ENCODE peak calls at places on chromosome 5, in ten cellular contexts. Y is stomach, F is ovary, E is transverse colon, G is sigmoid colon, P is esophagus muscularis mucosa, Z is A549, Q is GM12878, X is tibial nerve, D is H1. J is an unnamed sample.

GRCh38 chr5:91345466-91345865 is 37.7 kb downstream of the ARRDC3 start:
- DNase-seq in Y (no peak), F (no peak), E (no peak), G (no peak), P (no peak), Z (no peak), Q (no peak), X (no peak), D (no peak), J (no peak)

GRCh38 chr5:28779161-28779754 is 1740.9 kb upstream of the CDH9 start:
- DNase-seq in Y (no peak), F (no peak), E (no peak), G (no peak), P (no peak), Z (peak; percentile 5), Q (no peak), X (no peak), D (no peak), J (no peak)

GRCh38 chr5:146446861-146447733 is at the start of gene TCERG1:
- DNase-seq in Y (peak; percentile 100), F (peak; percentile 99), E (peak; percentile 99), G (peak; percentile 100), P (peak; percentile 100), Z (peak; percentile 81), Q (peak; percentile 98), X (peak; percentile 100), D (peak; percentile 94), J (peak; percentile 92)

GRCh38 chr5:129496875-129497274 is 36.8 kb downstream of the ADAMTS19 start:
- DNase-seq in Y (no peak), F (no peak), E (no peak), G (no peak), P (no peak), Z (no peak), Q (no peak), X (no peak), D (no peak), J (no peak)

GRCh38 chr5:107668933-107669542 is 1.7 kb downstream of the EFNA5 start:
- DNase-seq in Y (peak; percentile 31), F (no peak), E (peak; percentile 10), G (no peak), P (no peak), Z (peak; percentile 14), Q (no peak), X (no peak), D (no peak), J (no peak)

GRCh38 chr5:1515921-1516571 is 7.7 kb downstream of the LPCAT1 start:
- DNase-seq in Y (peak; percentile 17), F (peak; percentile 4), E (peak; percentile 5), G (peak; percentile 61), P (no peak), Z (peak; percentile 93), Q (no peak), X (no peak), D (peak; percentile 61), J (peak; percentile 65)

GRCh38 chr5:172173771-172174170 is 14.3 kb downstream of the STK10 start:
- DNase-seq in Y (no peak), F (no peak), E (no peak), G (no peak), P (no peak), Z (no peak), Q (no peak), X (no peak), D (no peak), J (no peak)

GRCh38 chr5:95162231-95162992 is 122.5 kb downstream of the MCTP1 start:
- DNase-seq in Y (no peak), F (no peak), E (no peak), G (no peak), P (no peak), Z (no peak), Q (no peak), X (no peak), D (no peak), J (no peak)

GRCh38 chr5:181042036-181042435 is 2.0 kb downstream of the BTNL9 start:
- DNase-seq in Y (no peak), F (no peak), E (no peak), G (no peak), P (no peak), Z (no peak), Q (no peak), X (no peak), D (no peak), J (no peak)

GRCh38 chr5:181041043-181041442 is 977 bp downstream of the BTNL9 start:
- DNase-seq in Y (no peak), F (no peak), E (no peak), G (no peak), P (peak; percentile 88), Z (no peak), Q (no peak), X (no peak), D (no peak), J (no peak)

GRCh38 chr5:181042722-181043121 is 2.7 kb downstream of the BTNL9 start:
- DNase-seq in Y (no peak), F (no peak), E (no peak), G (no peak), P (no peak), Z (no peak), Q (no peak), X (no peak), D (no peak), J (no peak)

GRCh38 chr5:181039471-181039870 is 595 bp upstream of the BTNL9 start:
- DNase-seq in Y (no peak), F (no peak), E (no peak), G (no peak), P (peak; percentile 87), Z (no peak), Q (no peak), X (no peak), D (no peak), J (no peak)

DNA sequence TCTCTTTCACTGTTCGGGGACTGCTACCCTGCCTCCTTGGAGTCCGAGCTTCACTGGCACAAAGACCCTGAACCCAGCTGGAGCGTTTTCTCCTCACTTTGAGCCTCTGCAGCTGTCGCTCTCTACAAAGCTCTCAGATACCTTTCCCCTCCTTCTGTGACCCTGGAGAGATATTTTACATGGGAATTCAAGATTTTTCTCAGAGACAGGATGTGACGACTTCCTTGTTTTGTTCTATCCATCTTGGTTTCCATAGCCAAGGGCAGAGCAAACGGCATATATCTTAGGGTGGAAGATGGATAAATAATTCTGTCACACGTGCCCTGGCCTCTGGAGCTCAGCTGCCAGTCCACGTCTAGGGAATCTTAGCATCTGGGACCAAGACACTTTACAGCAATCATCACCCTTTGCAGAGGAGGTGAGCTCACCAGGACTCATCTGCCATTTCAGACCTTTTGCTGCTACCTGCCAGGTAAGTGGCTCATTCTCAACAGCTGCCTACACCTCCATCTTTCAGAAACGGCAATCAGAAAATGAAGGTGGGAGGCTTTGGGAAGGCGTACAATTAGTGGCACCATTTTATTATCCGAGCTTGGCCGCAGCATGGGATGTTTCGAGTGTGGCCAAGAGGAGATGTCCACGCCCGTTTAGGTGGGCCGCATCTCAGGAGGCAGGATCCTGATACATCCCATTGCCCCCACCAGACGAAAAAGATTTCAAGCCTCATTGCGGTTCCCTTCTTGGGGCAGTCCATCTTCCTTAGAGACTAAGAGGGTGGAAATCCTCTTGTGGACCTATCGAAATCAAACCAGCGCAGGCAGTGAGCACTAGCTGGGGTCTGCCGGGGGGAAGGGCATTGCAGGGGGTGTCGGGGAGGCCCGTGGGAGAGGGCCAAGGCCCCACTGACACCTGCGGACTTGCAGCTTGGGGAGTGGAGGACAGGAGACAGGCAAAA is at the start of gene BTNL9:
- DNase-seq in Y (no peak), F (no peak), E (no peak), G (no peak), P (peak; percentile 87), Z (no peak), Q (no peak), X (no peak), D (no peak), J (no peak)
- TF ChIP-seq POLR2A in Y (no peak), F (no peak), E (no peak), G (no peak), P (no peak), Z (no peak), Q (no peak), X (no peak), D (no peak), J (no peak)

GRCh38 chr5:113869611-113870010 is 356.1 kb downstream of the YTHDC2 start:
- DNase-seq in Y (no peak), F (no peak), E (no peak), G (no peak), P (no peak), Z (no peak), Q (no peak), X (no peak), D (no peak), J (no peak)

GRCh38 chr5:113871972-113872371 is 358.5 kb downstream of the YTHDC2 start:
- DNase-seq in Y (no peak), F (no peak), E (no peak), G (no peak), P (no peak), Z (no peak), Q (no peak), X (no peak), D (no peak), J (no peak)

GRCh38 chr5:113864437-113864836 is 350.9 kb downstream of the YTHDC2 start:
- DNase-seq in Y (no peak), F (no peak), E (no peak), G (no peak), P (no peak), Z (no peak), Q (no peak), X (no peak), D (no peak), J (no peak)

DNA sequence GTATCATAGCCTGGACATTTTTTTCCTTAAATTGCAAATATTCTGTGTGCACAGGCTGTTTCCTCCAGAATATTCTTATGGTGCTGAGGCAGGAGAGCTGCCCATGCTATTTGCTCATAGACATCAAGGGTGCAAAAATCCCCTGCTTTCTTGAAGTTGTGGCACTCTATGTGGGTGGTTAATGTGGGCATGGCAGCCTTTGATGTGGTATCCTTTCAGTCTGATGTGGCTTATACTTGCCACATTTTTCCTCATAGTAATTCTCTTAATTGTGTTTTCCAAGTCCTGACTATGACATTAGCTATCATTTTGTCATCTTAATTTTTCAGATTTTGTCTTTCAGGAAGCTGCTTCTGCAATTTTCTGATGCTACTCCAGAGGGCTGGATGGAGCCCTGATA is 353.3 kb downstream of the YTHDC2 start:
- DNase-seq in Y (no peak), F (no peak), E (no peak), G (no peak), P (no peak), Z (no peak), Q (no peak), X (no peak), D (no peak), J (no peak)
- H3K4me3 ChIP-seq in Y (no peak overlapping the region), F (no peak overlapping the region), E (no peak overlapping the region), G (no peak overlapping the region), P (no peak overlapping the region), Z (no peak overlapping the region), Q (no peak overlapping the region), X (no peak overlapping the region), D (no peak overlapping the region), J (no peak overlapping the region)

GRCh38 chr5:174251305-174251704 is 205.8 kb downstream of the NSG2 start:
- DNase-seq in Y (no peak), F (no peak), E (no peak), G (no peak), P (no peak), Z (no peak), Q (no peak), X (no peak), D (no peak), J (no peak)

GRCh38 chr5:174246743-174247142 is 201.2 kb downstream of the NSG2 start:
- DNase-seq in Y (no peak), F (no peak), E (no peak), G (no peak), P (no peak), Z (no peak), Q (no peak), X (no peak), D (no peak), J (no peak)

GRCh38 chr5:174243904-174244303 is 198.4 kb downstream of the NSG2 start:
- DNase-seq in Y (no peak), F (no peak), E (no peak), G (no peak), P (no peak), Z (no peak), Q (no peak), X (no peak), D (no peak), J (no peak)

GRCh38 chr5:174245506-174245905 is 200.0 kb downstream of the NSG2 start:
- DNase-seq in Y (no peak), F (no peak), E (no peak), G (no peak), P (no peak), Z (no peak), Q (no peak), X (no peak), D (no peak), J (no peak)

DNA sequence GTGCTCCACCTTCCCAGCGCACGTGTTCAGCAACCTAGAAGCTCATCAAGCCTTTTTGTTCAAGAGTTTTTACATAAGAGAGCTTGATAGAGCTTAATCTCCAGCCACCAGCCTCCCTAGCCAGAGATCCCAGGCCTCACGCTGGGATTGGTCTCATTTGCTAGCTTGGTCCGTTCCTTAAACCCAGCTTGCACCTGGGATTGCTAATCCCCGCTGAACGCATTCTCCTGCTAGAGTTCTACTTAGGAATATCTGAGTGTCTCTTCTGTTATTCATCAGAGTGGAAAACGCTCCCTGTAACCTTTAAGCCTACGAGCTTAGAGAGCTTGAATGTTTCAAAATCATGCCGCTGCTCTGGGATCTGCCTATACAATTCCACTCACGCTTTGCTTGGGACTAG is 201.7 kb downstream of the NSG2 start:
- DNase-seq in Y (no peak), F (no peak), E (no peak), G (no peak), P (peak; percentile 79), Z (no peak), Q (no peak), X (no peak), D (no peak), J (no peak)
- TF ChIP-seq EP300 in Y (no peak), F (no peak), E (no peak), G (no peak), P (no peak), Z (no peak), Q (no peak), X (no peak), D (no peak), J (no peak)

DNA sequence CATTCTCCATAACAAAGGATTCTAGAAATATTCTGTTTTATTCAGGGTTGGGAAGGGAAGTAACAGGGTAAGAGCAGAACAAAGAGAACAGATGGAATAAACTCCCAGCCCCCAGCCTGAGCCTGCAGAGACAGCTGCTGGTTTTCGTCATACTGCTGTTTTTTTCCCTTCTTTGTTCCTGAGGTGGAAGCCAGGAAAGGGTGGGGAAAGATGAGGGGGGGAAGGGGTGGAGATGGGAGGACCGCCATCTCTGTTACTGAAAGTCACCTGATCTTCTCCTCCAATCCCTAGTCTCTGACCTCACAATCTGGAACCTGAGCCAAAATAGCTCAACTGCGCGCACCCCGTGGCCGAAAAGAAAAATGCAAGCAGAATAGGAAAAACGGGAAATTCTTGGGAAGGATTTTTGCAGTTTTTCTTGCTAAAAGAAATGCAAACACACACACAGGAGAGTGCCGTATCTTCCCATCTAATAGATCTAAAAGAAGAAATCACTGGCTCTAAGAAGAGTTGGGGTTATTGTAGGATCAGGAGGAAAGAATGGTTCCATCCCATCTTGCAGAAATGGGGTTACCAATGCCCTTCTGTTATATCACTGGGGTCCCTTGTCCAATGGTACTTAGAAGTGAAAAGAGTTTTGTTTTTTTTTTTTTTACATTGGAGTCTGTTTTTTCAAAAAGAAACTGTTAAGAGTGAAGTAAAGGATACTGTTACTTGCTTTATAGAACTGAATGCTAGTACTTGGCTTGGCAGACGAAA is 57.9 kb downstream of the DIAPH1 start:
- DNase-seq in Y (peak; percentile 57), F (peak; percentile 88), E (peak; percentile 80), G (peak; percentile 97), P (peak; percentile 96), Z (no peak), Q (no peak), X (peak; percentile 94), D (peak; percentile 73), J (no peak)
- TF ChIP-seq POLR2A in Y (no peak), F (peak; percentile 33), E (no peak), G (no peak), P (no peak), Z (no peak), Q (no peak), X (peak; percentile 61), D (no peak), J (no peak)

J was measured in upper lobe of left lung.